ENCODE peak calls at places on chromosomes 3 and 15, in five cellular contexts. E is MM.1S, N is right cardiac atrium, P is AG04450, O is SJSA1. R is an unnamed sample.

GRCh38 chr3:195750797-195751520 is 30.2 kb downstream of the MUC20 start:
- DNase-seq in E (no peak), N (no peak), P (no peak), O (no peak), R (no peak)

GRCh38 chr3:144470646-144471045 is 499.0 kb downstream of the DIPK2A start:
- DNase-seq in E (no peak), N (no peak), P (no peak), O (no peak), R (no peak)

GRCh38 chr3:56291244-56291680 is 177.0 kb downstream of the ERC2 start:
- DNase-seq in E (peak; percentile 31), N (peak; percentile 21), P (no peak), O (peak; percentile 62), R (no peak)

GRCh38 chr3:67635257-67635656 is 19.2 kb downstream of the SUCLG2 start:
- DNase-seq in E (peak; percentile 41), N (no peak), P (peak; percentile 71), O (no peak), R (no peak)

GRCh38 chr3:126971891-126972351 is 11.0 kb upstream of the PLXNA1 start:
- DNase-seq in E (no peak), N (peak; percentile 87), P (no peak), O (no peak), R (no peak)

GRCh38 chr3:153127788-153128187 is 34.2 kb upstream of the RAP2B start:
- DNase-seq in E (no peak), N (no peak), P (no peak), O (no peak), R (no peak)

GRCh38 chr3:63908081-63908736 is 4.0 kb downstream of the SCAANT1 start:
- DNase-seq in E (no peak), N (no peak), P (no peak), O (no peak), R (no peak)

GRCh38 chr3:149599236-149599635 is 58.6 kb downstream of the WWTR1 start:
- DNase-seq in E (no peak), N (peak; percentile 85), P (no peak), O (no peak), R (no peak)

GRCh38 chr15:86855962-86856361 is 776.3 kb downstream of the AGBL1 start:
- DNase-seq in E (no peak), N (no peak), P (no peak), O (no peak), R (no peak)

DNA sequence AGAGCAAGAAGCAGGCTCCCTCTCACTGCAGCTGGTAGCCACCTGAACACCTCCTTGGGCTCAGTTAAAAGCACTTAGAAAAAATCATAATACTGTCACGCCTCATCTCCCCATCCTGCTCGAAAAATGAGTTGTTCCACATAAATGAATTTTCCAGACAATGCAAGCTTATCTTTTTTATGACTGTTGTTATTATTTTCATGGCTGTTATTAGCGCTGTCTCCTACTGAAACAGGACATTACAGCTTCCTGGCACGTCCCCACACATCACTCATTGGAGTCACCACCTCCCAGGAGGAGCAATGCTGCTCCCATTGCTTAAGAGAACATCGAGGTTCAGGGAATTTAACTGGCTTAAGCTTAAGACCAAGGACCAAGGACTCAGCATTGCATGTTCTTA is 26.5 kb downstream of the CCDC33 start:
- DNase-seq in E (no peak), N (no peak), P (no peak), O (no peak), R (no peak)
- H3K27me3 ChIP-seq in E (peaks cover 96% of the 10 kb centered on the region), N (no peaks in the 10 kb centered on the region), P (peaks cover 50% of the 10 kb centered on the region), O (peaks cover 55% of the 10 kb centered on the region), R (peaks cover 4% of the 10 kb centered on the region)

DNA sequence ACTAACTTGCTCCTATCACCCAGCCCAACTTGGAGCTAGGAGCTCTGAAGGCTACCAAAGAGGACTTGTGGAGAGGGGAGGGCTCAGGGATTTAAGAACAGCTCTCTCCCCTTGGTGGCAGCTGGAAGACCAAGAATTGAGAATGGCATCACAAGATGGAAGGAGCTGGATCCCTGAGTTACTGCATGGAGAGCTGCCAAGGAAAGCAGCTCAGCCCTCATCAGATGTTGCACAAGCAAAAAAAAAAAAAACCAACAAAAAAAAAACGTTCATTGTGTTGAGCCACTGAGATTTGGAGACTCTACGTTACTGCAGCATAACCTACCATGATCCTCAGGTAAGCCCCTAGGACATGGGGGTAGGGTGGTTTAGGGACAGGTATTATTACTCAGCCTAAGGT is 41.0 kb downstream of the ITGB5 start:
- DNase-seq in E (no peak), N (peak; percentile 71), P (no peak), O (no peak), R (no peak)
- H3K27ac ChIP-seq in E (no peak overlapping the region), N (peak overlapping the region; percentile 87), P (peak overlapping the region; percentile 33), O (no peak overlapping the region), R (no peak overlapping the region)

GRCh38 chr15:58115692-58116091 is 22.5 kb upstream of the AQP9 start:
- DNase-seq in E (no peak), N (no peak), P (no peak), O (no peak), R (no peak)

GRCh38 chr15:58110999-58111717 is 27.0 kb upstream of the AQP9 start:
- DNase-seq in E (no peak), N (no peak), P (no peak), O (no peak), R (no peak)

GRCh38 chr15:58111718-58112104 is 26.5 kb upstream of the AQP9 start:
- DNase-seq in E (no peak), N (no peak), P (no peak), O (no peak), R (no peak)

GRCh38 chr15:58114812-58115211 is 23.4 kb upstream of the AQP9 start:
- DNase-seq in E (no peak), N (no peak), P (no peak), O (no peak), R (no peak)

GRCh38 chr15:58114388-58114787 is 23.8 kb upstream of the AQP9 start:
- DNase-seq in E (no peak), N (no peak), P (no peak), O (no peak), R (no peak)
- H3K4me3 ChIP-seq in E (no peak overlapping the region), N (no peak overlapping the region), P (no peak overlapping the region), O (no peak overlapping the region), R (no peak overlapping the region)

DNA sequence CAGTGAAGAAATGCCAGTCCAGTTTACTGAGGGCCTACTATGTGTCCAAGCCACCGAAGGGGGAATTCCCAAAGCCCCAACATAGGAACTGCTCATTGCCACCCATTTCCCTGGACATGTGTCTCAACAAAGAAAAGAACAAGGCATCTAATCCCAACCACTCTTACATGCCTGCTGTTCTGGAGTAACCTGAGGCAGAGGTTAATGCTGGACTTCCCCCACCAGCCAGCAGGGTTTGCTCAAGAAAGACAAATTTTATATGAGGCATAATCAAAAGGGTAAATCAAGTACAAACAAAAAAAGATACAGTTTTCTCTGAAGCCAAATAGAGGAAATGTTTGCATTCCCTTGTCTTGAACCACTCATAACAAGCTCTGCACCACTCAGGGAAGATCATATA is 4.1 kb downstream of the ADCY5 start:
- DNase-seq in E (no peak), N (no peak), P (no peak), O (no peak), R (no peak)
- H3K27me3 ChIP-seq in E (no peaks in the 10 kb centered on the region), N (no peaks in the 10 kb centered on the region), P (peaks cover 60% of the 10 kb centered on the region), O (peaks cover 37% of the 10 kb centered on the region), R (peaks cover 10% of the 10 kb centered on the region)

DNA sequence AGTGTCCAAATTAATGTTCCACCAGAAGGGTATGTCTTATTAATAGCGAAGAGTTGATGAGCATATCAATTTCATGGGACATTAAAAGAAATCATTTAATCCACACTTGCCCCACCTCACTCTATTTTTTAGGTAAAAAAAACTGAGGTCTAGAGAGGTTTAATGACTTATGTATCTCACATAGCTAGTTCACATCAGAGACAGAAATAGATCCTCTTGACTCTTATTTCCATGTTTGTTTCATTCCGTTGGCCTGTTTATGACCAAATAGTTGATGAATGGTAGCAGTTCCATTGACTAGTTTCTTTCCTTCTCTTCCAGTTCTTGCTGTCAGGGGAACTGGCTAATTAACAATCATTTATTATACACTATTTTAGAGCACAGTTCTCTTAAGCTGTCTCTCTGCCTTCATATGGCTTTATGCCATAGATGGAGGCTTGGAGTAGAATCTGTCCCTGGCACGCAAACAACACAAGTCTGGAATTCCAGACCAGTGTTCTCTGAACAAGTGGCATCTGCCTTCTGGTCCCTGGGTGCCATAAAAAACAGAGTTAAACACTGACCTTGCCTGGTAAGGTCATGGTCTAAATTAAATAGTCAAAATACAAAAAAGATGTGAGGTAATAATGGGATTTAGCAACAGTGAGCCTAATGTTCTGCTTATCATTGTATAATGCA is 220.0 kb upstream of the CGNL1 start:
- DNase-seq in E (no peak), N (peak; percentile 58), P (no peak), O (no peak), R (no peak)
- H3K27ac ChIP-seq in E (no peak overlapping the region), N (peak overlapping the region; percentile 39), P (no peak overlapping the region), O (no peak overlapping the region), R (no peak overlapping the region)

GRCh38 chr3:113249111-113249510 is 37.8 kb downstream of the BOC start:
- DNase-seq in E (no peak), N (no peak), P (no peak), O (no peak), R (no peak)
- H3K4me3 ChIP-seq in E (no peak overlapping the region), N (no peak overlapping the region), P (no peak overlapping the region), O (no peak overlapping the region), R (no peak overlapping the region)

GRCh38 chr3:20322085-20322484 is 136.1 kb upstream of the SGO1 start:
- DNase-seq in E (no peak), N (no peak), P (no peak), O (no peak), R (no peak)

GRCh38 chr3:20324664-20325478 is 138.9 kb upstream of the SGO1 start:
- DNase-seq in E (no peak), N (no peak), P (no peak), O (no peak), R (no peak)

GRCh38 chr3:20326537-20326936 is 140.5 kb upstream of the SGO1 start:
- DNase-seq in E (no peak), N (no peak), P (no peak), O (no peak), R (no peak)

GRCh38 chr3:20323307-20323927 is 137.4 kb upstream of the SGO1 start:
- DNase-seq in E (no peak), N (no peak), P (no peak), O (no peak), R (no peak)

GRCh38 chr3:20327889-20328288 is 141.9 kb upstream of the SGO1 start:
- DNase-seq in E (no peak), N (no peak), P (no peak), O (no peak), R (no peak)
- H3K27me3 ChIP-seq in E (no peaks in the 10 kb centered on the region), N (no peaks in the 10 kb centered on the region), P (no peaks in the 10 kb centered on the region), O (no peaks in the 10 kb centered on the region), R (no peaks in the 10 kb centered on the region)

GRCh38 chr3:143170043-143170442 is 50.5 kb downstream of the CHST2 start:
- DNase-seq in E (no peak), N (no peak), P (no peak), O (no peak), R (no peak)

GRCh38 chr3:143171141-143171651 is 51.6 kb downstream of the CHST2 start:
- DNase-seq in E (peak; percentile 49), N (no peak), P (peak; percentile 32), O (no peak), R (peak; percentile 83)

GRCh38 chr3:143171656-143172055 is 52.1 kb downstream of the CHST2 start:
- DNase-seq in E (no peak), N (no peak), P (no peak), O (no peak), R (no peak)

GRCh38 chr3:143172313-143173054 is 52.9 kb downstream of the CHST2 start:
- DNase-seq in E (no peak), N (no peak), P (no peak), O (no peak), R (no peak)

DNA sequence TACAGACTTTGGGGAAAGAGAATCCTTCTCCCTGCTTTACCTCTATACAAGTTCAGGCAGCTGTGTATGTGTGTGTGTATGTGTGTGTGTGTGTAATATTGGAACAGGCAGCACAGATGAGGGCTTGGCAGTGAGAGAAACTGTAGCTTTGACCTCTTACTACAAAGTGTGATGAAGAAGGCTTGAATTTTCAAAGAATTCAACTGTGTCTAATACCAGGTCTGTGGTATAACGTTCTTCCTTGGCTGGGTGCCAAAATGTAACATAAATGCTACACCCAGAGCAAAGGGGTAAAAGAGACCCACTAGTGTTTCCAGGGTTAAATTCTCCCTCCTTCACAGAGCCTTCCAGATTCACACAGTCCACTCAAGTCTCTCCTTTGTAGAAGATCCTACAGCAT is 51.1 kb downstream of the CHST2 start:
- DNase-seq in E (no peak), N (no peak), P (no peak), O (no peak), R (no peak)
- H3K27ac ChIP-seq in E (no peak overlapping the region), N (peak overlapping the region; percentile 43), P (no peak overlapping the region), O (no peak overlapping the region), R (peak overlapping the region; percentile 69)